ENCODE peak calls at places on chromosomes 12 and 14, in seven cellular contexts. Y, C, U, N, B, I and R are unnamed samples.

GRCh38 chr12:581746-582145 is 81.5 kb downstream of the NINJ2 start:
- DNase-seq in Y (no peak), C (no peak), I (no peak), U (no peak), N (no peak), B (no peak), R (no peak)

GRCh38 chr12:6941786-6942185 is 1.8 kb upstream of the RNU7-1 start:
- DNase-seq in Y (no peak), C (no peak), I (no peak), U (no peak), B (no peak), N (no peak), R (no peak)

GRCh38 chr12:32107376-32108267 is 975 bp downstream of the BICD1 start:
- DNase-seq in B (peak), N (peak), U (no peak), C (peak), I (no peak), Y (no peak), R (no peak)

GRCh38 chr12:75302225-75302624 is 27.9 kb downstream of the CAPS2 start:
- DNase-seq in U (no peak), Y (no peak), C (no peak), B (no peak), N (no peak), I (no peak), R (no peak)

GRCh38 chr12:92253301-92253700 is 107.7 kb upstream of the BTG1 start:
- DNase-seq in I (no peak), B (no peak), N (no peak), Y (no peak), C (no peak), U (no peak), R (no peak)

GRCh38 chr14:22314183-22314820 is 274.7 kb downstream of the DAD1 start:
- DNase-seq in I (no peak), Y (peak), N (peak), U (no peak), B (peak), C (peak), R (no peak)

GRCh38 chr12:132489602-132490239 is at the start of gene FBRSL1:
- DNase-seq in C (peak), N (peak), U (peak), B (peak), Y (peak), I (peak), R (peak)

GRCh38 chr14:80388980-80389711 is 177.8 kb upstream of the DIO2 start:
- DNase-seq in C (peak), I (peak), N (no peak), U (no peak), B (no peak), Y (no peak), R (no peak)

GRCh38 chr12:122459211-122459610 is 36.7 kb upstream of the CLIP1 start:
- DNase-seq in N (no peak), B (no peak), Y (no peak), U (no peak), C (no peak), I (no peak), R (no peak)

GRCh38 chr14:51167587-51168219 is 72.3 kb upstream of the TMX1 start:
- DNase-seq in U (no peak), B (no peak), N (no peak), I (no peak), C (peak), Y (no peak), R (no peak)

GRCh38 chr14:96136361-96136760 is 68.3 kb upstream of the BDKRB2 start:
- DNase-seq in I (no peak), U (no peak), C (peak), Y (no peak), N (no peak), B (no peak), R (peak)

GRCh38 chr12:66014818-66015217 is 115.7 kb downstream of the LLPH start:
- DNase-seq in U (no peak), B (no peak), N (no peak), C (no peak), I (peak), Y (no peak), R (no peak)

GRCh38 chr14:67493092-67493717 is 4.7 kb upstream of the TMEM229B start:
- DNase-seq in Y (no peak), N (no peak), C (no peak), U (no peak), I (no peak), B (peak), R (no peak)

GRCh38 chr14:81219821-81220487 is 805 bp downstream of the GTF2A1 start:
- DNase-seq in C (peak), I (no peak), B (peak), Y (peak), U (peak), N (peak), R (peak)

GRCh38 chr12:53950789-53951576 is 3.7 kb upstream of the HOXC12 start:
- DNase-seq in B (no peak), C (no peak), U (peak), N (no peak), Y (no peak), I (no peak), R (no peak)

GRCh38 chr12:53949631-53950440 is 4.9 kb upstream of the HOXC12 start:
- DNase-seq in Y (no peak), C (no peak), B (no peak), N (no peak), U (peak), I (no peak), R (no peak)

GRCh38 chr12:53948650-53949593 is 5.8 kb upstream of the HOXC12 start:
- DNase-seq in N (no peak), Y (no peak), U (no peak), B (no peak), C (no peak), I (no peak), R (no peak)

GRCh38 chr12:53951577-53952334 is 2.9 kb upstream of the HOXC12 start:
- DNase-seq in C (no peak), U (peak), B (no peak), N (no peak), Y (no peak), I (no peak), R (no peak)

GRCh38 chr12:53950441-53950781 is 4.3 kb upstream of the HOXC12 start:
- DNase-seq in N (no peak), U (no peak), Y (no peak), I (no peak), C (no peak), B (no peak), R (no peak)
- TF ChIP-seq CTCF in N (no peak), U (no peak), Y (no peak), I (no peak), C (no peak), B (no peak), R (no peak)

GRCh38 chr14:74954947-74955228 is 509 bp downstream of the PGF start:
- DNase-seq in I (no peak), B (no peak), Y (no peak), N (no peak), U (no peak), C (no peak), R (no peak)
- TF ChIP-seq CTCF in I (no peak), B (no peak), Y (no peak), N (no peak), U (no peak), C (no peak), R (no peak)

GRCh38 chr12:129868566-129868965 is 35.3 kb downstream of the TMEM132D start:
- DNase-seq in U (no peak), I (no peak), Y (no peak), N (no peak), B (no peak), C (no peak), R (no peak)

GRCh38 chr12:129863938-129864337 is 39.9 kb downstream of the TMEM132D start:
- DNase-seq in I (no peak), Y (no peak), N (no peak), U (no peak), B (no peak), C (no peak), R (no peak)
- TF ChIP-seq CTCF in I (no peak), Y (no peak), N (no peak), U (no peak), B (no peak), C (no peak), R (no peak)

GRCh38 chr12:87196329-87196728 is 832.9 kb downstream of the C12orf50 start:
- DNase-seq in Y (no peak), I (no peak), U (no peak), N (no peak), B (no peak), C (no peak), R (no peak)
- TF ChIP-seq CTCF in Y (no peak), I (no peak), U (no peak), N (no peak), B (no peak), C (no peak), R (no peak)

DNA sequence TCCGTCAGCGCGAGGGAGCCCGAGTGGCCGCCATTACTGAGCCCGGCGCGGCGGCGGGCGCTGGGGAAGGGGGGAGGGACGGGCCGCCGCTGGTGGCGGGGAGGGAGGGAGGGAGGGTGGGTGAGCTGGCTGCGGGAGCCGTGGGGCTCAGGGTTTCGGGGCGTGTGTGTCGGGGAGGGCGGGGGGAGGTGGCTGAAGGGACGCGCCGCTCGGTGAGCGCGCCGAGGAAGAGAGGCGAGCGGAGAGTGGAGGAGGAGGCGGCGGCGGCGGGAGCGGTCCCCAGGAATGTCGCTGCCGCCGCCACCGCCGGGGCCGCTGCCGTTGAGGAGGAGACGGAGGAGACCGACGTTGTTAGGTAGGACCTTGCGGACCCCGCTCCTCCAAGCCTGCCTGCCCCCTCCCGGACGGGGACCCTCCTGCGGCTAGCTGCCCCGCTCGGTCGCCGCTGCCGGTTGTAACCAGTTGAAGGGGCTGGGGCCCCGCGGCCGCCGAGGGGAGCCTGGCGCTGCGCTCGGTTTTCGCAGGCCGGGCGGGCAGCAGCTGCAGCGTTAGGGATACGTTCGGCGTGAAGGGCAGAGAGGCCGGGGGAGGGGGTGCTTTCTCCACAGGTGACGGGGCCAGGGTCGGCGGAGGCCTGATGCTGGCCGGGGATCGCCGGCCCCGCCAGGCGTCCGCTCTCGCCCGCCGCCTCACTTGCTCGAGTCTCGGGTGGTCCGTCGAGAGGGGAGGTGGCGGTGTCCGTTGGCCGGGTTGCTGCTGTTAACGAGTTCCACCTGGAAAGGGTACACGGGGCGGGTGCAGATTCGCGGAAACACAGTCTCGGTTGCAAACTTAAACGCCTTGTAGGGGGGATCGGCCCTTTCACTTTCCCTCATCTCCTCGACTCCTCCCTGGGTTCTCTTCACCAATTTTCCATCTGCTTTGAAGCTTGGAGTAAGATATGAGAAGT is at the start of gene ARHGAP5:
- DNase-seq in N (peak), I (no peak), Y (no peak), B (peak), C (peak), U (peak), R (peak)
- TF ChIP-seq CTCF in N (peak), I (peak), Y (peak), B (no peak), C (peak), U (no peak), R (peak)

GRCh38 chr14:100902295-100902694 is 1.2 kb downstream of the RTL1 start:
- DNase-seq in C (no peak), N (no peak), U (no peak), B (peak), I (no peak), Y (no peak), R (peak)
- TF ChIP-seq CTCF in C (peak), N (no peak), U (no peak), B (no peak), I (peak), Y (no peak), R (peak)

GRCh38 chr12:95943231-95943842 is at the start of gene AMDHD1:
- DNase-seq in Y (peak), U (peak), C (peak), N (peak), I (no peak), B (peak), R (peak)
- TF ChIP-seq CTCF in Y (no peak), U (no peak), C (peak), N (no peak), I (peak), B (no peak), R (peak)

GRCh38 chr12:118513554-118513953 is 137.2 kb downstream of the SUDS3 start:
- DNase-seq in B (no peak), Y (no peak), N (no peak), I (no peak), U (no peak), C (no peak), R (no peak)

GRCh38 chr12:118514297-118514696 is 137.9 kb downstream of the SUDS3 start:
- DNase-seq in C (no peak), U (no peak), B (no peak), I (no peak), N (no peak), Y (no peak), R (no peak)

GRCh38 chr12:118512669-118513068 is 136.3 kb downstream of the SUDS3 start:
- DNase-seq in C (no peak), Y (no peak), B (no peak), U (no peak), I (no peak), N (no peak), R (no peak)
- TF ChIP-seq CTCF in C (no peak), Y (no peak), B (no peak), U (no peak), I (no peak), N (no peak), R (no peak)